ENCODE peak calls at places on chromosome X, in seven cellular contexts. R, D, Z, L, N, F and B are unnamed samples.

GRCh38 chrX:120727911-120728310 is 98.1 kb upstream of the C1GALT1C1 start:
- DNase-seq in Z (peak), N (no peak), L (no peak), R (no peak), F (no peak), D (no peak), B (no peak)

GRCh38 chrX:135421537-135421931 is 210 bp upstream of the SMIM10L2A start:
- DNase-seq in D (peak), F (peak), L (peak), R (peak), Z (peak), N (peak), B (peak)

GRCh38 chrX:110156167-110156754 is 153.3 kb downstream of the TMEM164 start:
- DNase-seq in D (no peak), Z (no peak), N (peak), L (peak), R (no peak), F (no peak), B (peak)

GRCh38 chrX:150692837-150693781 is at the start of gene MTMR1:
- DNase-seq in F (no peak), Z (no peak), D (no peak), R (peak), N (peak), L (peak), B (peak)

GRCh38 chrX:132044953-132045352 is 21.9 kb downstream of the STK26 start:
- DNase-seq in R (no peak), N (peak), Z (peak), D (no peak), L (no peak), F (no peak), B (no peak)

GRCh38 chrX:120452131-120452530 is 17.0 kb downstream of the LAMP2 start:
- DNase-seq in N (peak), R (peak), Z (peak), L (peak), D (no peak), F (peak), B (peak)

GRCh38 chrX:103845165-103845653 is 13.2 kb upstream of the RAB9B start:
- DNase-seq in L (peak), R (peak), N (peak), F (peak), D (peak), Z (peak), B (peak)

GRCh38 chrX:132958086-132958703 is at the start of gene HS6ST2:
- DNase-seq in N (no peak), D (no peak), Z (no peak), R (peak), F (no peak), L (no peak), B (no peak)

GRCh38 chrX:103396186-103396585 is 19.8 kb downstream of the BEX3 start:
- DNase-seq in N (peak), L (no peak), R (no peak), Z (peak), D (no peak), F (no peak), B (no peak)

GRCh38 chrX:75071334-75071733 is 84.7 kb downstream of the ABCB7 start:
- DNase-seq in D (no peak), F (no peak), L (no peak), N (no peak), R (no peak), Z (no peak), B (no peak)

GRCh38 chrX:70281951-70282350 is at the start of gene RAB41:
- DNase-seq in D (no peak), R (no peak), N (no peak), Z (no peak), L (no peak), F (no peak), B (no peak)

GRCh38 chrX:137166591-137166990 is 132.8 kb upstream of the GPR101 start:
- DNase-seq in N (no peak), F (no peak), R (no peak), D (no peak), Z (no peak), L (peak), B (peak)

GRCh38 chrX:69027181-69028005 is 137.9 kb downstream of the PJA1 start:
- DNase-seq in D (no peak), N (peak), L (no peak), F (no peak), Z (peak), R (peak), B (peak)

GRCh38 chrX:2521092-2521926 is 20.5 kb upstream of the DHRSX start:
- DNase-seq in R (no peak), F (no peak), D (peak), Z (peak), L (no peak), N (no peak), B (no peak)